ENCODE peak calls at places on chromosomes 12 and 14, in five cellular contexts. One of them, this sample, is unnamed.

GRCh38 chr12:46891306-46891705 is 65.5 kb upstream of the SLC38A4 start:
- DNase-seq in HepG2: no peak
- DNase-seq in K562: no peak
- DNase-seq in IMR-90: peak
- DNase-seq in A549: no peak
- DNase-seq in this sample: no peak

GRCh38 chr12:13038491-13039161 is 5.6 kb upstream of the FAM234B start:
- DNase-seq in IMR-90: peak
- DNase-seq in K562: no peak
- DNase-seq in HepG2: no peak
- DNase-seq in A549: no peak
- DNase-seq in this sample: no peak

GRCh38 chr12:131352296-131352900 is 358.5 kb upstream of the SFSWAP start:
- DNase-seq in K562: no peak
- DNase-seq in A549: no peak
- DNase-seq in HepG2: no peak
- DNase-seq in IMR-90: no peak
- DNase-seq in this sample: no peak

GRCh38 chr12:79681008-79681590 is 9.7 kb downstream of the PAWR start:
- DNase-seq in HepG2: no peak
- DNase-seq in IMR-90: peak
- DNase-seq in K562: no peak
- DNase-seq in A549: peak
- DNase-seq in this sample: no peak

GRCh38 chr12:51419473-51420228 is 5.0 kb upstream of the SLC4A8 start:
- DNase-seq in K562: peak
- DNase-seq in A549: peak
- DNase-seq in IMR-90: no peak
- DNase-seq in HepG2: no peak
- DNase-seq in this sample: no peak

GRCh38 chr12:32789446-32789845 is 33.7 kb upstream of the YARS2 start:
- DNase-seq in A549: no peak
- DNase-seq in IMR-90: no peak
- DNase-seq in HepG2: no peak
- DNase-seq in K562: no peak
- DNase-seq in this sample: no peak

GRCh38 chr14:61406198-61406597 is 84.8 kb downstream of the PRKCH start:
- DNase-seq in IMR-90: no peak
- DNase-seq in K562: no peak
- DNase-seq in A549: no peak
- DNase-seq in HepG2: no peak
- DNase-seq in this sample: no peak

GRCh38 chr12:63922446-63922845 is 77.9 kb downstream of the SRGAP1 start:
- DNase-seq in HepG2: peak
- DNase-seq in A549: peak
- DNase-seq in K562: no peak
- DNase-seq in IMR-90: peak
- DNase-seq in this sample: no peak

GRCh38 chr12:12899530-12900380 is 8.4 kb downstream of the GPRC5A start:
- DNase-seq in IMR-90: peak
- DNase-seq in A549: peak
- DNase-seq in HepG2: no peak
- DNase-seq in K562: no peak
- DNase-seq in this sample: no peak

GRCh38 chr12:132560831-132561783 is 49.3 kb downstream of the LRCOL1 start:
- DNase-seq in A549: peak
- DNase-seq in HepG2: peak
- DNase-seq in IMR-90: peak
- DNase-seq in K562: peak
- DNase-seq in this sample: peak

GRCh38 chr14:22539831-22540230 is 49.2 kb downstream of the DAD1 start:
- DNase-seq in IMR-90: no peak
- DNase-seq in K562: no peak
- DNase-seq in A549: no peak
- DNase-seq in HepG2: no peak
- DNase-seq in this sample: no peak

GRCh38 chr12:96880220-96880619 is 26.8 kb upstream of the NEDD1 start:
- DNase-seq in K562: no peak
- DNase-seq in IMR-90: no peak
- DNase-seq in HepG2: no peak
- DNase-seq in A549: no peak
- DNase-seq in this sample: no peak

GRCh38 chr12:124753230-124753595 is 110.5 kb downstream of the SCARB1 start:
- DNase-seq in A549: no peak
- DNase-seq in IMR-90: no peak
- DNase-seq in HepG2: no peak
- DNase-seq in K562: no peak
- DNase-seq in this sample: no peak

GRCh38 chr14:94395900-94396574 is 7.6 kb upstream of the SERPINA1 start:
- DNase-seq in A549: peak
- DNase-seq in HepG2: peak
- DNase-seq in IMR-90: no peak
- DNase-seq in K562: no peak
- DNase-seq in this sample: no peak

GRCh38 chr14:101889366-101889765 is 75.0 kb upstream of the DYNC1H1 start:
- DNase-seq in HepG2: no peak
- DNase-seq in A549: no peak
- DNase-seq in IMR-90: no peak
- DNase-seq in K562: no peak
- DNase-seq in this sample: no peak

GRCh38 chr12:124370851-124371250 is 76.0 kb downstream of the RFLNA start:
- DNase-seq in HepG2: no peak
- DNase-seq in A549: no peak
- DNase-seq in K562: no peak
- DNase-seq in IMR-90: no peak
- DNase-seq in this sample: no peak

GRCh38 chr12:14902465-14902864 is 16.8 kb upstream of the MGP start:
- DNase-seq in HepG2: no peak
- DNase-seq in K562: no peak
- DNase-seq in A549: no peak
- DNase-seq in IMR-90: peak
- DNase-seq in this sample: no peak

GRCh38 chr12:72330291-72330690 is 58.1 kb downstream of the TRHDE start:
- DNase-seq in HepG2: no peak
- DNase-seq in IMR-90: peak
- DNase-seq in K562: no peak
- DNase-seq in A549: no peak
- DNase-seq in this sample: no peak

GRCh38 chr14:67819563-67820411 is at the start of gene RAD51B:
- DNase-seq in IMR-90: peak
- DNase-seq in K562: peak
- DNase-seq in HepG2: peak
- DNase-seq in A549: peak
- DNase-seq in this sample: peak

GRCh38 chr12:119181202-119181601 is 2.5 kb downstream of the HSPB8 start:
- DNase-seq in K562: no peak
- DNase-seq in IMR-90: no peak
- DNase-seq in A549: no peak
- DNase-seq in HepG2: no peak
- DNase-seq in this sample: no peak

GRCh38 chr14:52706286-52706685 is 714 bp upstream of the PSMC6 start:
- DNase-seq in HepG2: no peak
- DNase-seq in K562: peak
- DNase-seq in A549: peak
- DNase-seq in IMR-90: peak
- DNase-seq in this sample: no peak

GRCh38 chr12:24600996-24601395 is 347.9 kb downstream of the BCAT1 start:
- DNase-seq in IMR-90: peak
- DNase-seq in K562: no peak
- DNase-seq in A549: no peak
- DNase-seq in HepG2: no peak
- DNase-seq in this sample: no peak

GRCh38 chr12:132289356-132290202 is 39.8 kb downstream of the GALNT9 start:
- DNase-seq in HepG2: no peak
- DNase-seq in IMR-90: no peak
- DNase-seq in A549: no peak
- DNase-seq in K562: no peak
- DNase-seq in this sample: no peak

GRCh38 chr12:128382946-128383739 is 116.2 kb downstream of the TMEM132C start:
- DNase-seq in HepG2: no peak
- DNase-seq in K562: no peak
- DNase-seq in IMR-90: no peak
- DNase-seq in A549: no peak
- DNase-seq in this sample: peak

GRCh38 chr12:53336137-53336785 is at the start of gene SP7:
- DNase-seq in A549: no peak
- DNase-seq in K562: no peak
- DNase-seq in HepG2: no peak
- DNase-seq in IMR-90: no peak
- DNase-seq in this sample: no peak

GRCh38 chr12:41122894-41123293 is 65.2 kb upstream of the PDZRN4 start:
- DNase-seq in A549: no peak
- DNase-seq in K562: no peak
- DNase-seq in HepG2: no peak
- DNase-seq in IMR-90: no peak
- DNase-seq in this sample: no peak

GRCh38 chr12:108604208-108604941 is 6.5 kb upstream of the TMEM119 start:
- DNase-seq in A549: no peak
- DNase-seq in IMR-90: no peak
- DNase-seq in K562: no peak
- DNase-seq in HepG2: no peak
- DNase-seq in this sample: no peak
- TF ChIP-seq USF2 in A549: no peak
- TF ChIP-seq USF2 in IMR-90: no peak
- TF ChIP-seq USF2 in K562: no peak
- TF ChIP-seq USF2 in HepG2: no peak
- TF ChIP-seq USF2 in this sample: no peak

GRCh38 chr14:69559581-69560011 is 15.1 kb downstream of the CCDC177 start:
- DNase-seq in IMR-90: no peak
- DNase-seq in A549: no peak
- DNase-seq in K562: no peak
- DNase-seq in HepG2: no peak
- DNase-seq in this sample: no peak
- TF ChIP-seq MAFK in IMR-90: no peak
- TF ChIP-seq MAFK in A549: no peak
- TF ChIP-seq MAFK in K562: no peak
- TF ChIP-seq MAFK in HepG2: no peak
- TF ChIP-seq MAFK in this sample: no peak

DNA sequence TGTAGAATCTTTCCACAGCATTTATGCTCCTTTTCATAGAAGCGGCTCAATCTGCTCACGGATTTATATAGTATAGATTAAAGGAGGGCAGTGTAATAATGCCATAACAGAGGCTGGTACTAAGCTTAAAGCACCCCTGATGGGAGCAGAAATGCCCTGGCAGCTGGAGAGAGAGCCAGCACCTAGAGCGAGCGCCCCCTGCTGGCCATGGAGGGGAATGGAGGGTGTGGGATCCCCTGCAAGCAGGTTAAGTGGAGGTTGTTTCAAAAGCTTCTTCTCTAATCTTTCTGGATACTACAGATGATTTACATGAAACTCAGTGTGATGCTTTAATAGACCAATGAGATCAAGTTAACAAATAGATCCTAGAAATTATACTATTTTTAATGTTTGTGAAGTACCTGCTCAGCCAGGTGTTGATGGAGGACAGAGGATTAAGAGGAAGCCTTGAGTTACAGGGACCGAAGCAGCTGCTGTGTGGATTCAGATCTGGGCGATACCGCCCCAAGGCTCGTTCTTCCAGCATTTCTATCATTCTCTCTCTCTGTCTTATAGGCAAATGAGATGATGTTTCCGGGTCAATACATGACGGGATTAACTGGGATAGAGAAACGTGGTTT is 1519.3 kb upstream of the TMEM132C start:
- DNase-seq in HepG2: peak
- DNase-seq in A549: peak
- DNase-seq in IMR-90: no peak
- DNase-seq in K562: peak
- DNase-seq in this sample: peak
- TF ChIP-seq USF2 in HepG2: no peak
- TF ChIP-seq USF2 in A549: no peak
- TF ChIP-seq USF2 in IMR-90: no peak
- TF ChIP-seq USF2 in K562: no peak
- TF ChIP-seq USF2 in this sample: no peak

DNA sequence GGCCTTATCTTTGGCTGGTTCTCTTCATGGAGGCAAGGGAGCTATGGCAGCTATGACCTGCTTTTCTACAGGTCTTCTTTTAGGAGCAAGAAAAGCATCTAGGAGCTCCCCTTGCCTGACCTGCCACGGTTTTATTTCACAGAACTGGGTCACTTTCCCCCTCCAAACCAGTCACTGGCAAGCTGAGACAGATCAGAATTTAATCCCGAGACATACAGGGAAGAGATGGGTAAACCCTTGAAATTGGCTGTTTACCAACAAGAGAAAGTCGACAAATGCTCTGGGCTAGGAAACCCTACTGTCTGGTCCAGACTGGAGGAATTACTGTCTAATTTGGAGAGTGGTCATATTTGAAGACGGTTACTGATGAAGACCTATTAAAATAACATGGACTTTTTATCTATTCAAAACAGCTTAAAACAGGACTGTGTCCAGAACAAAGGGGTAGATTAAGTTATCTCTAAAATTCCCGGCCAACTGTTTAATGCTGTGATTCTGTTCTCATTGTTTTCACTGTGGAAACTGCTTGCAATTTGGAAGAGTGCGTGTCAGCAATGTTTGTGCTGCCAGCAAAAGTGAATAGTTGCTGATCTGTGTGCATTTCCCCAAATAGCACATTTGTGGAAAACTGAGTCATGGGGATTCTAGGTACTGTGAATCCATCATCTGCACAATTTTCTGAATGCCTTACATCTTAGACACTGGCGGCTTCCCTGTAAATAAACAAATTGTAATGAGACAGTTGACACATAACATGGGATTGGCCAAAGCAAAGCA is 73.4 kb upstream of the EEA1 start:
- DNase-seq in K562: no peak
- DNase-seq in HepG2: no peak
- DNase-seq in A549: no peak
- DNase-seq in IMR-90: peak
- DNase-seq in this sample: no peak
- TF ChIP-seq MAFK in K562: peak
- TF ChIP-seq MAFK in HepG2: peak
- TF ChIP-seq MAFK in A549: peak
- TF ChIP-seq MAFK in IMR-90: peak
- TF ChIP-seq MAFK in this sample: no peak

GRCh38 chr12:90627180-90627896 is 327.6 kb downstream of the CCER1 start:
- DNase-seq in HepG2: no peak
- DNase-seq in IMR-90: peak
- DNase-seq in K562: no peak
- DNase-seq in A549: no peak
- DNase-seq in this sample: no peak
- TF ChIP-seq USF2 in HepG2: no peak
- TF ChIP-seq USF2 in IMR-90: no peak
- TF ChIP-seq USF2 in K562: no peak
- TF ChIP-seq USF2 in A549: no peak
- TF ChIP-seq USF2 in this sample: no peak

This sample was measured in H1.